ENCODE peak calls at places on chromosomes 13 and 19, in eight cellular contexts. One of them, this sample, is unnamed.

GRCh38 chr19:19064811-19065745 is 1.3 kb downstream of the SLC25A42 start:
- DNase-seq in IMR-90: no peak
- DNase-seq in AG09309: no peak
- DNase-seq in transverse colon: peak; percentile 36
- DNase-seq in fibroblast of mammary gland: no peak
- DNase-seq in heart right ventricle: no peak
- DNase-seq in foreskin fibroblast: peak; percentile 24
- DNase-seq in esophagus squamous epithelium: no peak
- DNase-seq in this sample: no peak

GRCh38 chr13:84430015-84430414 is 547.7 kb upstream of the SLITRK1 start:
- DNase-seq in foreskin fibroblast: peak; percentile 42
- DNase-seq in heart right ventricle: no peak
- DNase-seq in AG09309: no peak
- DNase-seq in IMR-90: peak; percentile 40
- DNase-seq in transverse colon: no peak
- DNase-seq in fibroblast of mammary gland: peak; percentile 22
- DNase-seq in esophagus squamous epithelium: no peak
- DNase-seq in this sample: peak; percentile 64

GRCh38 chr13:74104661-74105275 is 29.4 kb downstream of the KLF12 start:
- DNase-seq in AG09309: no peak
- DNase-seq in heart right ventricle: no peak
- DNase-seq in foreskin fibroblast: no peak
- DNase-seq in fibroblast of mammary gland: no peak
- DNase-seq in IMR-90: no peak
- DNase-seq in transverse colon: no peak
- DNase-seq in esophagus squamous epithelium: no peak
- DNase-seq in this sample: no peak

GRCh38 chr13:53460776-53461175 is 432.2 kb downstream of the OLFM4 start:
- DNase-seq in esophagus squamous epithelium: no peak
- DNase-seq in heart right ventricle: no peak
- DNase-seq in IMR-90: no peak
- DNase-seq in foreskin fibroblast: no peak
- DNase-seq in AG09309: no peak
- DNase-seq in fibroblast of mammary gland: no peak
- DNase-seq in transverse colon: no peak
- DNase-seq in this sample: no peak

GRCh38 chr13:106602178-106602577 is 34.2 kb upstream of the ARGLU1 start:
- DNase-seq in transverse colon: peak; percentile 19
- DNase-seq in IMR-90: no peak
- DNase-seq in AG09309: no peak
- DNase-seq in heart right ventricle: no peak
- DNase-seq in esophagus squamous epithelium: no peak
- DNase-seq in fibroblast of mammary gland: no peak
- DNase-seq in foreskin fibroblast: no peak
- DNase-seq in this sample: no peak

GRCh38 chr19:46471116-46471733 is at the start of gene PNMA8A:
- DNase-seq in IMR-90: peak; percentile 57
- DNase-seq in AG09309: no peak
- DNase-seq in esophagus squamous epithelium: no peak
- DNase-seq in foreskin fibroblast: peak; percentile 79
- DNase-seq in fibroblast of mammary gland: peak; percentile 71
- DNase-seq in transverse colon: peak; percentile 24
- DNase-seq in heart right ventricle: peak; percentile 65
- DNase-seq in this sample: peak; percentile 78

GRCh38 chr19:42480335-42481095 is 37.8 kb upstream of the CXCL17 start:
- DNase-seq in heart right ventricle: no peak
- DNase-seq in esophagus squamous epithelium: no peak
- DNase-seq in transverse colon: no peak
- DNase-seq in AG09309: no peak
- DNase-seq in foreskin fibroblast: peak; percentile 62
- DNase-seq in fibroblast of mammary gland: peak; percentile 40
- DNase-seq in IMR-90: peak; percentile 47
- DNase-seq in this sample: no peak

GRCh38 chr13:49320975-49321374 is 73.2 kb downstream of the CDADC1 start:
- DNase-seq in heart right ventricle: no peak
- DNase-seq in esophagus squamous epithelium: no peak
- DNase-seq in foreskin fibroblast: no peak
- DNase-seq in fibroblast of mammary gland: no peak
- DNase-seq in IMR-90: peak; percentile 72
- DNase-seq in transverse colon: no peak
- DNase-seq in AG09309: no peak
- DNase-seq in this sample: no peak

GRCh38 chr13:105972306-105972721 is 563.1 kb downstream of the EFNB2 start:
- DNase-seq in esophagus squamous epithelium: no peak
- DNase-seq in AG09309: no peak
- DNase-seq in fibroblast of mammary gland: no peak
- DNase-seq in IMR-90: no peak
- DNase-seq in transverse colon: peak; percentile 35
- DNase-seq in heart right ventricle: no peak
- DNase-seq in foreskin fibroblast: peak; percentile 36
- DNase-seq in this sample: no peak

GRCh38 chr13:73900591-73900990 is 233.6 kb downstream of the KLF12 start:
- DNase-seq in foreskin fibroblast: no peak
- DNase-seq in AG09309: no peak
- DNase-seq in esophagus squamous epithelium: no peak
- DNase-seq in fibroblast of mammary gland: no peak
- DNase-seq in IMR-90: no peak
- DNase-seq in heart right ventricle: no peak
- DNase-seq in transverse colon: no peak
- DNase-seq in this sample: no peak

GRCh38 chr19:22619371-22619770 is 14.8 kb upstream of the ZNF492 start:
- DNase-seq in heart right ventricle: peak; percentile 42
- DNase-seq in fibroblast of mammary gland: no peak
- DNase-seq in IMR-90: no peak
- DNase-seq in transverse colon: no peak
- DNase-seq in esophagus squamous epithelium: no peak
- DNase-seq in AG09309: no peak
- DNase-seq in foreskin fibroblast: no peak
- DNase-seq in this sample: no peak

GRCh38 chr19:58498316-58499020 is 13.3 kb downstream of the SLC27A5 start:
- DNase-seq in fibroblast of mammary gland: no peak
- DNase-seq in transverse colon: no peak
- DNase-seq in foreskin fibroblast: no peak
- DNase-seq in AG09309: no peak
- DNase-seq in esophagus squamous epithelium: no peak
- DNase-seq in IMR-90: no peak
- DNase-seq in heart right ventricle: no peak
- DNase-seq in this sample: no peak
- H3K4me3 ChIP-seq in fibroblast of mammary gland: peak overlapping the region; percentile 54
- H3K4me3 ChIP-seq in transverse colon: peak overlapping the region; percentile 29
- H3K4me3 ChIP-seq in foreskin fibroblast: peak overlapping the region; percentile 76
- H3K4me3 ChIP-seq in AG09309: peak overlapping the region; percentile 34
- H3K4me3 ChIP-seq in esophagus squamous epithelium: peak overlapping the region; percentile 55
- H3K4me3 ChIP-seq in IMR-90: peak overlapping the region; percentile 53
- H3K4me3 ChIP-seq in heart right ventricle: peak overlapping the region; percentile 61
- H3K4me3 ChIP-seq in this sample: peak overlapping the region; percentile 54

GRCh38 chr19:10568826-10569651 is at the start of gene CDKN2D:
- DNase-seq in foreskin fibroblast: peak; percentile 100
- DNase-seq in heart right ventricle: peak; percentile 100
- DNase-seq in transverse colon: peak; percentile 100
- DNase-seq in esophagus squamous epithelium: peak; percentile 97
- DNase-seq in IMR-90: peak; percentile 99
- DNase-seq in AG09309: peak; percentile 96
- DNase-seq in fibroblast of mammary gland: peak; percentile 99
- DNase-seq in this sample: peak; percentile 100
- TF ChIP-seq CTCF in foreskin fibroblast: no peak
- TF ChIP-seq CTCF in heart right ventricle: peak; percentile 40
- TF ChIP-seq CTCF in transverse colon: peak; percentile 77
- TF ChIP-seq CTCF in esophagus squamous epithelium: peak; percentile 92
- TF ChIP-seq CTCF in IMR-90: no peak
- TF ChIP-seq CTCF in AG09309: peak; percentile 3
- TF ChIP-seq CTCF in fibroblast of mammary gland: no peak
- TF ChIP-seq CTCF in this sample: no peak

GRCh38 chr13:99977912-99978780 is 3.4 kb upstream of the ZIC2 start:
- DNase-seq in foreskin fibroblast: no peak
- DNase-seq in heart right ventricle: no peak
- DNase-seq in esophagus squamous epithelium: no peak
- DNase-seq in transverse colon: no peak
- DNase-seq in fibroblast of mammary gland: no peak
- DNase-seq in IMR-90: no peak
- DNase-seq in AG09309: no peak
- DNase-seq in this sample: peak; percentile 35

GRCh38 chr13:99980201-99981114 is 1.1 kb upstream of the ZIC2 start:
- DNase-seq in transverse colon: peak; percentile 69
- DNase-seq in heart right ventricle: no peak
- DNase-seq in IMR-90: peak; percentile 43
- DNase-seq in fibroblast of mammary gland: peak; percentile 51
- DNase-seq in AG09309: no peak
- DNase-seq in esophagus squamous epithelium: no peak
- DNase-seq in foreskin fibroblast: peak; percentile 82
- DNase-seq in this sample: peak; percentile 88

GRCh38 chr13:99978781-99979452 is 2.7 kb upstream of the ZIC2 start:
- DNase-seq in foreskin fibroblast: no peak
- DNase-seq in fibroblast of mammary gland: no peak
- DNase-seq in IMR-90: no peak
- DNase-seq in esophagus squamous epithelium: no peak
- DNase-seq in transverse colon: no peak
- DNase-seq in heart right ventricle: no peak
- DNase-seq in AG09309: no peak
- DNase-seq in this sample: peak; percentile 37

GRCh38 chr13:99981115-99982020 is at the start of gene ZIC2:
- DNase-seq in AG09309: no peak
- DNase-seq in IMR-90: no peak
- DNase-seq in fibroblast of mammary gland: peak; percentile 24
- DNase-seq in foreskin fibroblast: peak; percentile 55
- DNase-seq in transverse colon: no peak
- DNase-seq in esophagus squamous epithelium: no peak
- DNase-seq in heart right ventricle: no peak
- DNase-seq in this sample: peak; percentile 90

DNA sequence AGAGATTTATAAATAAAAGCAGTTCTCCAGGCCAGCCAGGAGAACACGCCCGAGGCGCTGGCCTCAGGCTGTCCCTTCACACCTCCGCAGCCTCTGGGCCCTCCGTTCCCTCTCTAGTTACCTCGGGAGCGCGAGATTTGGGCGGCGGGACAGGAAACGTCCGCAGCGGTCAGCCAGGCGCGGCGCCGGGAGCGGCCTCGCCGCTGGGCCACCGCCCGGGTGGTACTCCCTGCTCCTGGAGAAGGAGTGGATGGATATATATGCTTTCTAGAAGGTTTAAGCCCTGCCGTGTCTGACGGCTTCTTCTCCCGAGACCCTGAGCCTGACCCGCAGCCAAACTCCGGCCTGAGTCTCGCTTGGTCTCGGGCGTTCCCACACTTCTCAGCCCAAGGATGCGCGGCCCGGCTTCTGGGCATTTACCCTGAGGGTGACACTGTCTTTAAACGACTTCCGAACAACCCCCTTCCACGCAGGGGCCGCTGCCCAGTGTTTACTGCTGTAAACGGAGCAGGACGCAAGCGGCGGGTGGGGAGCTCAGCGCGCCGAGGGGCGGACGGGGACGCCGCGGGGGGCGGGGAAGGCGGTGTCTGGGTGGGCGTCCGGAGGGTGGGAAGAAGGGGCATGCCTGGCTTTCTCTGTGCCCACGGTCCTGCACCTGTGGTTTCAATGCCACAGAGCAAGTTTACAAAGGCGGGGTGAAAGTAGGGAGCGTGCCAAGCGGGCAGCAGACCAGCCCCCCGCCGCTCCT is 2.0 kb upstream of the ZIC2 start:
- DNase-seq in heart right ventricle: no peak
- DNase-seq in fibroblast of mammary gland: no peak
- DNase-seq in IMR-90: no peak
- DNase-seq in transverse colon: no peak
- DNase-seq in AG09309: no peak
- DNase-seq in esophagus squamous epithelium: no peak
- DNase-seq in foreskin fibroblast: no peak
- DNase-seq in this sample: peak; percentile 50
- H3K4me3 ChIP-seq in heart right ventricle: peak overlapping the region; percentile 55
- H3K4me3 ChIP-seq in fibroblast of mammary gland: no peak overlapping the region
- H3K4me3 ChIP-seq in IMR-90: no peak overlapping the region
- H3K4me3 ChIP-seq in transverse colon: no peak overlapping the region
- H3K4me3 ChIP-seq in AG09309: peak overlapping the region; percentile 57
- H3K4me3 ChIP-seq in esophagus squamous epithelium: peak overlapping the region; percentile 58
- H3K4me3 ChIP-seq in foreskin fibroblast: no peak overlapping the region
- H3K4me3 ChIP-seq in this sample: peak overlapping the region; percentile 51

GRCh38 chr13:113171250-113172125 is 13.0 kb downstream of the PROZ start:
- DNase-seq in IMR-90: no peak
- DNase-seq in esophagus squamous epithelium: no peak
- DNase-seq in AG09309: no peak
- DNase-seq in heart right ventricle: no peak
- DNase-seq in transverse colon: no peak
- DNase-seq in foreskin fibroblast: no peak
- DNase-seq in fibroblast of mammary gland: no peak
- DNase-seq in this sample: no peak

GRCh38 chr13:113168211-113168610 is 9.8 kb downstream of the PROZ start:
- DNase-seq in fibroblast of mammary gland: no peak
- DNase-seq in AG09309: no peak
- DNase-seq in esophagus squamous epithelium: no peak
- DNase-seq in heart right ventricle: no peak
- DNase-seq in foreskin fibroblast: no peak
- DNase-seq in transverse colon: no peak
- DNase-seq in IMR-90: no peak
- DNase-seq in this sample: no peak

GRCh38 chr13:113170503-113170902 is 12.1 kb downstream of the PROZ start:
- DNase-seq in transverse colon: no peak
- DNase-seq in foreskin fibroblast: no peak
- DNase-seq in IMR-90: no peak
- DNase-seq in AG09309: no peak
- DNase-seq in esophagus squamous epithelium: no peak
- DNase-seq in fibroblast of mammary gland: no peak
- DNase-seq in heart right ventricle: no peak
- DNase-seq in this sample: no peak

GRCh38 chr13:113167575-113167974 is 9.1 kb downstream of the PROZ start:
- DNase-seq in IMR-90: no peak
- DNase-seq in AG09309: no peak
- DNase-seq in foreskin fibroblast: no peak
- DNase-seq in esophagus squamous epithelium: no peak
- DNase-seq in transverse colon: no peak
- DNase-seq in fibroblast of mammary gland: no peak
- DNase-seq in heart right ventricle: no peak
- DNase-seq in this sample: no peak

DNA sequence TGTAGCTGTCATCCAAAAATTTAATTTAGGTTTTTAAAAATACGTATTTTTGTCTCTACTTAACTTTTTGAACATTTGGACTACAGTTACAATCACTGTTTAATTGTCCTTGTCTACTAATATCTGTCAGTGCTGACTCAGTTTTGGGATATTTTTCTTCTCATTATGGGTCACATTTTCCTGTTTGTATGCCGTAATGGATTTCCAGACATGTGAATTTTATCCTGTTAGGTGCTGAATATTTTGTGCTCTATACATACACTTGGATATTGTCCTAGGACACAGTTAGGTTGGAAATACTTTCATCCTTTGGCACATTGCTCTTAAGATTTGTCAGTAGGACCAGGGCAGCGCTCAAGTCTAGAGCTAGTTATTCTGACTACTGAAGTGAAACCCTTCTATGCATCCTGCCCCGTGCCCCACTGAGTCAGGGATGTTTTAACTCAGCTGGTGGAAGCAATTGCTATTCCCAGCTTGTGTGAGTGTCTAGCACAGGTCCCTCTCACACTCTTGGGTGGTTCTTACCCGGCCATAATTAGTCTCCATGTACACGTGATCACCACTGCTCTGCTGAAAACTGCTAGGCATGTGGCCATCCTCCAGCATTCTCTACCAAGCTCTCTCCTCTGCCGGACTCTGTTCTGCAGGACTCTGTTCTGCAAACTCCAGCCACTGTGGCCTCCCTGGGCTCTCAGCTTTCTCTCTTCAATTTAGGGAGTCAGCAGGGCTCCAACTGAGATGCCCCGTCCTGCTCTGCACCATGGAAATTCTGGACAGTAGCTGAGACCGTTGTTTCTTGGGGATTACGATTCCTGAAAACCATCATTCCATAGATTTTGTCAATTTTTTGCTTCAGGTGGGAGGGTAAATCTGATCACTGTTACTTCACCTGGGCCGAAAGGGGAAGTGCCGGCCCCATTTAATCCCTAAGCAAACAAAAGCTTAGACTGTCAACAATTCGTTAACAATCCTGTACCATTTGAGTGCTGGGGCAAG is 11.1 kb downstream of the PROZ start:
- DNase-seq in esophagus squamous epithelium: no peak
- DNase-seq in IMR-90: no peak
- DNase-seq in transverse colon: no peak
- DNase-seq in AG09309: no peak
- DNase-seq in heart right ventricle: peak; percentile 62
- DNase-seq in fibroblast of mammary gland: no peak
- DNase-seq in foreskin fibroblast: no peak
- DNase-seq in this sample: no peak
- TF ChIP-seq CTCF in esophagus squamous epithelium: no peak
- TF ChIP-seq CTCF in IMR-90: no peak
- TF ChIP-seq CTCF in transverse colon: no peak
- TF ChIP-seq CTCF in AG09309: no peak
- TF ChIP-seq CTCF in heart right ventricle: no peak
- TF ChIP-seq CTCF in fibroblast of mammary gland: no peak
- TF ChIP-seq CTCF in foreskin fibroblast: no peak
- TF ChIP-seq CTCF in this sample: no peak

This sample was measured in astrocyte of the spinal cord.